ENCODE peak calls at places on chromosomes 7 and 10, in six cellular contexts. One of them, this sample, is unnamed.

GRCh38 chr10:62384057-62384446 is 9.9 kb downstream of the ZNF365 start:
- DNase-seq in fibroblast of pulmonary artery: peak
- DNase-seq in cardiac muscle cell: peak
- DNase-seq in fibroblast of mammary gland: peak
- DNase-seq in mammary epithelial cell: peak
- DNase-seq in tibial artery: no peak
- DNase-seq in this sample: peak

GRCh38 chr7:40299097-40299496 is 164.3 kb downstream of the SUGCT start:
- DNase-seq in fibroblast of pulmonary artery: peak
- DNase-seq in cardiac muscle cell: peak
- DNase-seq in fibroblast of mammary gland: peak
- DNase-seq in mammary epithelial cell: peak
- DNase-seq in tibial artery: no peak
- DNase-seq in this sample: peak

GRCh38 chr10:58557714-58558113 is 45.0 kb downstream of the BICC1 start:
- DNase-seq in fibroblast of pulmonary artery: no peak
- DNase-seq in cardiac muscle cell: no peak
- DNase-seq in fibroblast of mammary gland: no peak
- DNase-seq in mammary epithelial cell: no peak
- DNase-seq in tibial artery: no peak
- DNase-seq in this sample: no peak

GRCh38 chr10:71966046-71967004 is 2.1 kb downstream of the CHST3 start:
- DNase-seq in fibroblast of pulmonary artery: no peak
- DNase-seq in cardiac muscle cell: peak
- DNase-seq in fibroblast of mammary gland: peak
- DNase-seq in mammary epithelial cell: peak
- DNase-seq in tibial artery: peak
- DNase-seq in this sample: peak

GRCh38 chr10:43044444-43045245 is 32.2 kb upstream of the RET start:
- DNase-seq in fibroblast of pulmonary artery: no peak
- DNase-seq in cardiac muscle cell: no peak
- DNase-seq in fibroblast of mammary gland: no peak
- DNase-seq in mammary epithelial cell: no peak
- DNase-seq in tibial artery: peak
- DNase-seq in this sample: no peak

GRCh38 chr7:111650456-111650999 is 88.2 kb upstream of the IMMP2L start:
- DNase-seq in fibroblast of pulmonary artery: peak
- DNase-seq in cardiac muscle cell: peak
- DNase-seq in fibroblast of mammary gland: peak
- DNase-seq in mammary epithelial cell: peak
- DNase-seq in tibial artery: no peak
- DNase-seq in this sample: peak

GRCh38 chr7:77979219-77979618 is 180.6 kb downstream of the PHTF2 start:
- DNase-seq in fibroblast of pulmonary artery: peak
- DNase-seq in cardiac muscle cell: no peak
- DNase-seq in fibroblast of mammary gland: peak
- DNase-seq in mammary epithelial cell: no peak
- DNase-seq in tibial artery: no peak
- DNase-seq in this sample: no peak

GRCh38 chr7:5824297-5824610 is 42.8 kb upstream of the RNF216 start:
- DNase-seq in fibroblast of pulmonary artery: no peak
- DNase-seq in cardiac muscle cell: no peak
- DNase-seq in fibroblast of mammary gland: no peak
- DNase-seq in mammary epithelial cell: no peak
- DNase-seq in tibial artery: no peak
- DNase-seq in this sample: no peak

GRCh38 chr10:9018844-9019173 is 964.3 kb downstream of the GATA3 start:
- DNase-seq in fibroblast of pulmonary artery: no peak
- DNase-seq in cardiac muscle cell: no peak
- DNase-seq in fibroblast of mammary gland: no peak
- DNase-seq in mammary epithelial cell: no peak
- DNase-seq in tibial artery: no peak
- DNase-seq in this sample: no peak

GRCh38 chr10:3817002-3817401 is 32.0 kb upstream of the KLF6 start:
- DNase-seq in fibroblast of pulmonary artery: no peak
- DNase-seq in cardiac muscle cell: no peak
- DNase-seq in fibroblast of mammary gland: no peak
- DNase-seq in mammary epithelial cell: no peak
- DNase-seq in tibial artery: no peak
- DNase-seq in this sample: no peak

GRCh38 chr7:22633954-22634474 is 93.0 kb upstream of the IL6 start:
- DNase-seq in fibroblast of pulmonary artery: no peak
- DNase-seq in cardiac muscle cell: peak
- DNase-seq in fibroblast of mammary gland: peak
- DNase-seq in mammary epithelial cell: no peak
- DNase-seq in tibial artery: no peak
- DNase-seq in this sample: no peak

GRCh38 chr10:5685764-5686240 is 1.2 kb downstream of the TASOR2 start:
- DNase-seq in fibroblast of pulmonary artery: peak
- DNase-seq in cardiac muscle cell: peak
- DNase-seq in fibroblast of mammary gland: peak
- DNase-seq in mammary epithelial cell: no peak
- DNase-seq in tibial artery: no peak
- DNase-seq in this sample: peak
- TF ChIP-seq CTCF in fibroblast of pulmonary artery: no peak
- TF ChIP-seq CTCF in cardiac muscle cell: no peak
- TF ChIP-seq CTCF in fibroblast of mammary gland: no peak
- TF ChIP-seq CTCF in mammary epithelial cell: no peak
- TF ChIP-seq CTCF in tibial artery: no peak
- TF ChIP-seq CTCF in this sample: no peak

GRCh38 chr10:126011995-126012394 is 115.6 kb downstream of the FANK1 start:
- DNase-seq in fibroblast of pulmonary artery: no peak
- DNase-seq in cardiac muscle cell: no peak
- DNase-seq in fibroblast of mammary gland: no peak
- DNase-seq in mammary epithelial cell: no peak
- DNase-seq in tibial artery: no peak
- DNase-seq in this sample: no peak
- H3K4me3 ChIP-seq in fibroblast of pulmonary artery: no peak
- H3K4me3 ChIP-seq in cardiac muscle cell: no peak
- H3K4me3 ChIP-seq in fibroblast of mammary gland: no peak
- H3K4me3 ChIP-seq in mammary epithelial cell: no peak
- H3K4me3 ChIP-seq in tibial artery: no peak
- H3K4me3 ChIP-seq in this sample: no peak

DNA sequence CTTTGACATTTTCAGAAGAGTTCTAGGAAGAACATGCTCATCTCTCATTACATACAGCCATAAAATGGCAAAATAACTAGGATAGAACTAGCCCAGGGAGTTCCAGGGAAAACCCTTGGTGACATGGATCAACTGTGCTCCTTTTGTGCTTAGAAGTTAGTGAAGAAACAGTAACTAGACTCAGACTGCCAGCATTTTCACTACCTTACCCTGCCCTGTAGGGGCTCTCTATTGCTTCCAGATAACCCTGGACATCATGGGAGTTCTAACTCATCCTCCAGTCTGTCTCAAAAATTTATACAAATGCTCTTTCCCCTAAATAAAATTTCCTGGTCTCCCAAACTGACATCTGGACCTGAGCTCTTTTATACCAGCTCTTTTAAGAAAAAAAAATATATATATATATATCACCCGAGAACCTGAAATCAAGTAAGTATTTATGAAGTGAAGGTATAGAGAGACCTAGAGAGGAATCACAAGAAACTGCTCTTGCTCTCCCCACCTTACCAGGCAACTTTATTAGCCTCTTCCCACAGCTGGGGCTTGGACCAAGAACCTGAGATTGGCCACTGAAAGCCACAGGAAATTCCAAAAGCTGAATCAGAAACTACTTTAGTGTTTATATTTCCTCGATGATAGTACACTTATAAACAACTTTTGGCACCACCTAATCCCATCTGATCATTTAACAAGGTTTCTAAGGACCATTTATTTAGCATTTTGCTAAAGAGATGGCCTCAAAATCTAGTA is 101.4 kb downstream of the RELN start:
- DNase-seq in fibroblast of pulmonary artery: no peak
- DNase-seq in cardiac muscle cell: no peak
- DNase-seq in fibroblast of mammary gland: peak
- DNase-seq in mammary epithelial cell: no peak
- DNase-seq in tibial artery: no peak
- DNase-seq in this sample: no peak
- TF ChIP-seq CTCF in fibroblast of pulmonary artery: no peak
- TF ChIP-seq CTCF in cardiac muscle cell: no peak
- TF ChIP-seq CTCF in fibroblast of mammary gland: peak
- TF ChIP-seq CTCF in mammary epithelial cell: peak
- TF ChIP-seq CTCF in tibial artery: no peak
- TF ChIP-seq CTCF in this sample: peak

DNA sequence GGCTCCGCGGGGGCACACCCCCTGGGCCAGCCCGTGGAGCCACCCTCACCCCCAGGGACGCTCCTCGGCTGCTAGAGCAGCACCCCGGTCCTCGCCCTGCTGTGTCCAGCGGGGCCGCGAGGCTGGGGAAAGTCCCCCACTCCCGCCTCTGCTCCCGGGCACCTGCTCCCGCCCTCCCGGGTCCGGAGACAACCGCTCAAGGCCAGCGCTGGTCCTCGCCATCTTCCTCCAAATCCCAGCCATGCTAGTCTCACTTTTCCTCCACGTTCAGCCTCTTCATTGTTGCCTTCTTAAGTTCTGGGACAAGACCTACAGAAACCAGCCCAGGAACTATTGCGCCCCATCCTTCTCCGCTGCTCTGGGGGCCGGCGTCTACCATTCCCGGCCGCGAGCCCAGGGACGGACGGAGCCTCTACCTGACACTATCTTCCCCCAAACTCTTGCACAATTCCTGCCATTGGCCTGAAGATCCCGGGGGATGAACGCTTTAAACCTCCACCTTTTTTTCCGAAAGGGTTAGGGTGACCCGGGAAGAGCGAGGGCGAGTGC is 4.8 kb upstream of the KCP start:
- DNase-seq in fibroblast of pulmonary artery: no peak
- DNase-seq in cardiac muscle cell: no peak
- DNase-seq in fibroblast of mammary gland: no peak
- DNase-seq in mammary epithelial cell: no peak
- DNase-seq in tibial artery: peak
- DNase-seq in this sample: no peak
- H3K4me3 ChIP-seq in fibroblast of pulmonary artery: no peak
- H3K4me3 ChIP-seq in cardiac muscle cell: no peak
- H3K4me3 ChIP-seq in fibroblast of mammary gland: no peak
- H3K4me3 ChIP-seq in mammary epithelial cell: no peak
- H3K4me3 ChIP-seq in tibial artery: peak
- H3K4me3 ChIP-seq in this sample: no peak

GRCh38 chr7:142879060-142879459 is 6.5 kb downstream of the TRPV6 start:
- DNase-seq in fibroblast of pulmonary artery: no peak
- DNase-seq in cardiac muscle cell: no peak
- DNase-seq in fibroblast of mammary gland: no peak
- DNase-seq in mammary epithelial cell: no peak
- DNase-seq in tibial artery: no peak
- DNase-seq in this sample: no peak
- TF ChIP-seq CTCF in fibroblast of pulmonary artery: no peak
- TF ChIP-seq CTCF in cardiac muscle cell: no peak
- TF ChIP-seq CTCF in fibroblast of mammary gland: no peak
- TF ChIP-seq CTCF in mammary epithelial cell: no peak
- TF ChIP-seq CTCF in tibial artery: no peak
- TF ChIP-seq CTCF in this sample: no peak

DNA sequence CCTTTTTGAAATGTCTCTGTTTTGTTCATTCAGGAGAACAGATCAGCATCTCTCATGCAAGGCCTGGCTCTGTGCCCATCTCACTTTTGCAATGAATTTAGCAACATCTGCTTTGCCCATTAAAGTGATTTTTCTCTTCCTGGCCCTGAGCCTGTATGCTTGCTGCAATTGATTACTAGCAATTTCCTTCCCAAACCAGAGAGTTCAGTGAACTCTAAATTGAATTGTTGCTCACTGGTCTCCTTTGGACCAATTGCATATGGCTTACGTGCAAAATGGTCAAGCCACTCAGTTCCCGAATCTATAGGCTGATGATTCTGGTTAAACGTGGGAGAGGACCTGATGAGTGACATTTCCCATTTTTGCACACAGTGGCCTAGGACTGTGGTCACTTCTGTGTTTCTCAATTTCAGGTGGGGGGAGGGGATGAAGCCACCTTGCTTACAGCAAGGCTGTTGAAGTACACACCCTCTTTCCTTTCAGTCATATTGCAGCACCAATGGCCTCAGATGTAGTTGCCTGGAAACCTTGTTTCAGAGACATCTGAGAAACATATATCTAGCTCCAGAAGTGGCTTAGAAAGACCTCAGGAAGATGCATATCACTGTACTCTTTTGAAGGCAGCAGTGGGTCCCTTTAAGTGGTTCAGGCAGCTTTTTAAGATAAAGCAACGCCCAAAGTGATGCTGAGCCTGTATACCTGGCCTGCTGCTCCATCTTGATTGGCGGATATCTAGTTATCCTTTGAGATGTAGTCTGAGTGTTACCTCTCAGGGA is 201.4 kb downstream of the PTEN start:
- DNase-seq in fibroblast of pulmonary artery: peak
- DNase-seq in cardiac muscle cell: peak
- DNase-seq in fibroblast of mammary gland: peak
- DNase-seq in mammary epithelial cell: no peak
- DNase-seq in tibial artery: peak
- DNase-seq in this sample: peak
- H3K4me3 ChIP-seq in fibroblast of pulmonary artery: no peak
- H3K4me3 ChIP-seq in cardiac muscle cell: no peak
- H3K4me3 ChIP-seq in fibroblast of mammary gland: no peak
- H3K4me3 ChIP-seq in mammary epithelial cell: no peak
- H3K4me3 ChIP-seq in tibial artery: no peak
- H3K4me3 ChIP-seq in this sample: no peak

GRCh38 chr7:73606801-73607691 is 17.3 kb downstream of the MLXIPL start:
- DNase-seq in fibroblast of pulmonary artery: peak
- DNase-seq in cardiac muscle cell: peak
- DNase-seq in fibroblast of mammary gland: peak
- DNase-seq in mammary epithelial cell: no peak
- DNase-seq in tibial artery: no peak
- DNase-seq in this sample: peak
- TF ChIP-seq CTCF in fibroblast of pulmonary artery: peak
- TF ChIP-seq CTCF in cardiac muscle cell: peak
- TF ChIP-seq CTCF in fibroblast of mammary gland: peak
- TF ChIP-seq CTCF in mammary epithelial cell: peak
- TF ChIP-seq CTCF in tibial artery: peak
- TF ChIP-seq CTCF in this sample: peak

This sample was measured in cardiac fibroblast.